ENCODE peak calls at places on chromosomes 16 and 17, in seven cellular contexts. L is fibroblast of mammary gland, B is fibroblast of lung, A is nephron progenitor cell, I is AG04450, V is heart right ventricle, F is lung. G is an unnamed sample.

GRCh38 chr17:78351449-78352006 is 8.3 kb downstream of the SOCS3 start:
- DNase-seq in L (peak; percentile 98), B (peak; percentile 100), V (peak; percentile 93), I (peak; percentile 99), A (peak; percentile 41), F (peak; percentile 92), G (peak; percentile 100)

GRCh38 chr16:22262460-22262859 is 34.7 kb upstream of the POLR3E start:
- DNase-seq in B (no peak), I (no peak), L (peak; percentile 54), F (no peak), A (no peak), V (no peak), G (no peak)

GRCh38 chr16:51576498-51576897 is 425.4 kb upstream of the SALL1 start:
- DNase-seq in I (no peak), V (no peak), L (no peak), A (no peak), F (no peak), B (no peak), G (no peak)

GRCh38 chr17:56393156-56393555 is 200.3 kb upstream of the NOG start:
- DNase-seq in V (no peak), I (no peak), F (no peak), A (no peak), B (no peak), L (no peak), G (no peak)

GRCh38 chr17:40442392-40443195 is 656 bp upstream of the IGFBP4 start:
- DNase-seq in F (no peak), B (peak; percentile 41), I (no peak), V (peak; percentile 68), L (peak; percentile 71), A (no peak), G (no peak)

GRCh38 chr16:23124315-23124714 is 24.9 kb downstream of the USP31 start:
- DNase-seq in A (no peak), I (no peak), B (peak; percentile 76), F (no peak), V (no peak), L (peak; percentile 93), G (no peak)

GRCh38 chr16:75281826-75282225 is 30.4 kb upstream of the BCAR1 start:
- DNase-seq in F (no peak), V (no peak), L (no peak), B (no peak), I (no peak), A (no peak), G (no peak)

GRCh38 chr17:32342603-32343325 is 791 bp upstream of the C17orf75 start:
- DNase-seq in F (no peak), V (no peak), A (no peak), L (no peak), I (no peak), B (no peak), G (no peak)

GRCh38 chr17:79801156-79802038 is 4.5 kb upstream of the CBX8 start:
- DNase-seq in A (peak; percentile 56), F (no peak), I (no peak), V (no peak), L (no peak), B (no peak), G (no peak)

GRCh38 chr17:34894971-34895370 is 66.3 kb downstream of the CCT6B start:
- DNase-seq in V (no peak), B (no peak), L (no peak), A (no peak), F (no peak), I (no peak), G (no peak)

GRCh38 chr17:20114466-20114865 is 105.3 kb downstream of the SPECC1 start:
- DNase-seq in L (peak; percentile 83), V (no peak), I (no peak), F (no peak), B (no peak), A (no peak), G (no peak)

GRCh38 chr17:81414751-81415516 is 19.7 kb downstream of the BAHCC1 start:
- DNase-seq in B (no peak), V (no peak), I (no peak), A (no peak), F (no peak), L (no peak), G (no peak)

GRCh38 chr16:14501331-14502255 is 128.5 kb downstream of the PARN start:
- DNase-seq in A (peak; percentile 39), B (peak; percentile 95), L (peak; percentile 97), V (peak; percentile 83), F (peak; percentile 84), I (peak; percentile 87), G (peak; percentile 94)

GRCh38 chr16:82824408-82824807 is 197.6 kb downstream of the CDH13 start:
- DNase-seq in B (no peak), F (no peak), V (no peak), I (no peak), A (no peak), L (peak; percentile 14), G (no peak)

GRCh38 chr17:47199627-47200324 is 9.4 kb upstream of the MYL4 start:
- DNase-seq in F (no peak), V (no peak), I (no peak), B (no peak), L (no peak), A (no peak), G (no peak)

GRCh38 chr16:86994651-86995171 is 322.5 kb downstream of the C16orf95 start:
- DNase-seq in L (peak; percentile 94), B (peak; percentile 86), A (peak; percentile 54), I (peak; percentile 86), F (no peak), V (no peak), G (peak; percentile 38)

GRCh38 chr16:50153648-50154368 is 702 bp downstream of the TENT4B start:
- DNase-seq in I (no peak), F (no peak), V (peak; percentile 49), A (peak; percentile 43), L (no peak), B (no peak), G (no peak)

GRCh38 chr17:73467651-73468050 is 155.8 kb upstream of the CDC42EP4 start:
- DNase-seq in V (no peak), A (no peak), B (no peak), F (no peak), I (no peak), L (no peak), G (no peak)

GRCh38 chr16:81221731-81222130 is 16.8 kb upstream of the BCO1 start:
- DNase-seq in F (no peak), B (no peak), A (no peak), L (no peak), I (no peak), V (no peak), G (no peak)
- TF ChIP-seq CTCF in F (no peak), B (no peak), A (no peak), L (no peak), I (no peak), V (no peak), G (no peak)

GRCh38 chr16:77193377-77193776 is 2.4 kb downstream of the MON1B start:
- DNase-seq in B (no peak), I (no peak), L (no peak), F (no peak), A (no peak), V (no peak), G (no peak)

GRCh38 chr16:77190478-77191258 is at the start of gene MON1B:
- DNase-seq in F (peak; percentile 98), A (peak; percentile 91), L (peak; percentile 97), I (peak; percentile 96), B (peak; percentile 98), V (peak; percentile 95), G (peak; percentile 98)

GRCh38 chr16:77190190-77190477 is 856 bp upstream of the MON1B start:
- DNase-seq in I (no peak), A (no peak), L (no peak), B (no peak), F (no peak), V (no peak), G (no peak)

GRCh38 chr16:77194295-77195231 is 3.6 kb downstream of the MON1B start:
- DNase-seq in A (no peak), V (no peak), F (no peak), L (no peak), I (no peak), B (no peak), G (no peak)

GRCh38 chr16:77191259-77191969 is 424 bp downstream of the MON1B start:
- DNase-seq in F (peak; percentile 46), L (peak; percentile 17), I (no peak), B (peak; percentile 20), V (peak; percentile 31), A (peak; percentile 29), G (no peak)
- TF ChIP-seq CTCF in F (no peak), L (no peak), I (no peak), B (no peak), V (no peak), A (no peak), G (no peak)

GRCh38 chr17:48612854-48613691 is 2.0 kb downstream of the HOXB8 start:
- DNase-seq in L (no peak), V (no peak), B (peak; percentile 60), A (peak; percentile 56), I (no peak), F (no peak), G (no peak)
- TF ChIP-seq CTCF in L (peak; percentile 8), V (peak; percentile 35), B (peak; percentile 29), A (no peak), I (peak; percentile 38), F (no peak), G (peak; percentile 6)

DNA sequence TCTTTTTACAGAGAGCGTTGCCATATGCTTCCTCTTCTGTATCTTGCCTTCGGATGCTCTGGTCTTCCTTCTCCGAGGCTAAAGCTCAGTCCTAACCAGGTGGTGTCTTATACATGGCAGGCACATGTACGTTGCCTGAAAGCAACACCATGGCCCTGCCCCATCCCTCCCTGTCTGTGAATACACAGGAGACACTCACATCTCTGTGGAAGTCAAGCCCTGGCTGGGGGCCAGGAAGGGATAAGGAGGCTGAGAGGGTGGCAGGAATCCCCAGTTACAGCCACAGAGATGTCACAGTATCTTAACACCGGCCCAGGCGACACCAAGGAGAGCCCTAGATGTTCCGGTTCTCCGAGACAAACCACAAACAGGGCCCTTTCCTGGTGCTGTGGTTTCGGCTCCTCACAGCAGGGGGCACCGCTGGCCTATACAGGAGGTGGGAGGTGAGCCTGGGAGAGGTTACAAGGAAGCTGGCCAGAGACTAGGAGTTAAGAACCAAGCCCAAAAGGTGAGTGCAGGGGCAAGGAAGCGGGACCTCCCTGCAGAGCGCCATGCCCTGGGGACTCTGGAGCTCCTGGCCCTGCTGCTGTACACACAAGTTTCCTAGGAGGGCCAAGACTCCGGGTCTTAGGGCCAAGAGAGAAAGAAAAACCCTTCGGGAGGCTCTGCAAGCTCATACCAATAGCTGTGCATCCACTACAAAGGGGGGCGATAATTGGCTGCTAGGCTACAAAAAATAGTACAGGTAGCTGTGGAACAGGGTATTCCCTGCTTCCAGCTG is 41.7 kb downstream of the SRL start:
- DNase-seq in F (peak; percentile 77), I (peak; percentile 36), A (peak; percentile 77), L (peak; percentile 60), B (peak; percentile 64), V (peak; percentile 66), G (no peak)
- TF ChIP-seq CTCF in F (peak; percentile 45), I (peak; percentile 88), A (peak; percentile 54), L (peak; percentile 88), B (peak; percentile 84), V (peak; percentile 79), G (peak; percentile 91)

DNA sequence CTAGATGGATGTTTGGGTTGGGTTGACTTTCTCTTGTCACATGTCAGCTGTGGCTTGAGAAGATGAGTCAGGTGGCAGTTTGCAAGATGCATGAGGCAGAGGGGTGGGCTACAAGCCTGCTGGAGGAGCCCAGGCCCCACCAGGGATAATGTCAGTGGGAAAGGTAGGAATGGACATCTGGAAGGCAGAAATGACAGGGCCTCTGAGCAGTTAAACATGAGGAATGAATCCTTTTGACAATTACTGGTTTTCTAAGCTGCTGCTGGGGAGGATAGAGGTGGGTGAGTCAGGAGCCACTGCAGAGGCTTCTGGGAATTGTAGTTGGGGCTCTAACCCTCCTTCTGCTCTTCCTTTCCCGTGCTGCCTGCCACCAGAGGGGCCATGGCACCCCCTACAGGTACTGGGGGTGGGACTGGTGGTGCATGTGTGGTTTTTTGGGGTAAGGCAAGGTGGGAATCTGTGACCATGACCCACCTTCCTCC is 15.7 kb downstream of the SLC52A1 start:
- DNase-seq in F (no peak), L (peak; percentile 29), B (no peak), A (no peak), I (no peak), V (no peak), G (no peak)
- TF ChIP-seq CTCF in F (no peak), L (no peak), B (peak; percentile 2), A (no peak), I (peak; percentile 14), V (no peak), G (no peak)